ENCODE peak calls at places on chromosomes 7 and 10, in eight cellular contexts. Y, R, L, X, G, E, Z and B are unnamed samples.

GRCh38 chr10:22427890-22428571 is 82.7 kb downstream of the SPAG6 start:
- DNase-seq in X (no peak), L (peak; percentile 25), G (peak; percentile 90), R (no peak), E (no peak), Y (no peak), Z (no peak), B (no peak)

GRCh38 chr7:74514131-74514591 is 60.5 kb downstream of the GTF2IRD1 start:
- DNase-seq in E (no peak), X (no peak), R (no peak), Z (no peak), Y (no peak), G (no peak), L (no peak), B (no peak)

GRCh38 chr7:106283831-106284515 is 810 bp downstream of the NAMPT start:
- DNase-seq in L (peak; percentile 85), G (peak; percentile 51), Z (peak; percentile 47), R (peak; percentile 42), X (peak; percentile 32), Y (peak; percentile 15), E (peak; percentile 60), B (peak; percentile 82)

GRCh38 chr10:100812978-100813377 is 67.6 kb downstream of the PAX2 start:
- DNase-seq in L (no peak), E (no peak), X (no peak), Z (no peak), Y (no peak), R (no peak), G (no peak), B (peak; percentile 22)

GRCh38 chr7:70484255-70484654 is 647.7 kb upstream of the GALNT17 start:
- DNase-seq in L (no peak), G (no peak), E (no peak), Z (no peak), X (no peak), Y (no peak), R (no peak), B (no peak)

GRCh38 chr10:95513941-95514392 is 47.2 kb downstream of the SORBS1 start:
- DNase-seq in Z (no peak), X (peak; percentile 41), L (no peak), E (peak; percentile 39), R (no peak), Y (no peak), G (peak; percentile 86), B (no peak)

GRCh38 chr7:57308631-57309408 is 141.2 kb upstream of the ZNF716 start:
- DNase-seq in E (no peak), Z (peak; percentile 1), R (no peak), L (no peak), X (no peak), Y (no peak), G (no peak), B (no peak)

GRCh38 chr10:117175215-117175900 is 21.9 kb upstream of the KCNK18 start:
- DNase-seq in R (peak; percentile 3), X (peak; percentile 55), G (no peak), L (peak; percentile 20), E (no peak), Z (no peak), Y (peak; percentile 20), B (peak; percentile 73)

GRCh38 chr10:113560071-113560470 is 7.2 kb downstream of the HABP2 start:
- DNase-seq in E (no peak), R (no peak), Y (no peak), Z (no peak), X (no peak), G (no peak), L (no peak), B (no peak)

GRCh38 chr7:70271617-70272081 is 673.4 kb downstream of the AUTS2 start:
- DNase-seq in Z (no peak), Y (no peak), G (peak; percentile 85), E (no peak), L (peak; percentile 32), R (no peak), X (no peak), B (no peak)